ENCODE peak calls at places on chromosome 6, in four cellular contexts. One of them, this sample, is unnamed.

GRCh38 chr6:168216741-168217140 is 102.8 kb downstream of the DACT2 start:
- DNase-seq in WTC11: no peak
- DNase-seq in K562: no peak
- DNase-seq in GM12878: no peak
- DNase-seq in this sample: no peak

GRCh38 chr6:55578537-55579363 is at the start of gene HMGCLL1:
- DNase-seq in WTC11: peak
- DNase-seq in K562: no peak
- DNase-seq in GM12878: no peak
- DNase-seq in this sample: no peak

GRCh38 chr6:100704941-100705340 is 176.2 kb downstream of the ASCC3 start:
- DNase-seq in WTC11: no peak
- DNase-seq in K562: no peak
- DNase-seq in GM12878: no peak
- DNase-seq in this sample: no peak

GRCh38 chr6:127914240-127914639 is 13.4 kb upstream of the THEMIS start:
- DNase-seq in WTC11: no peak
- DNase-seq in K562: no peak
- DNase-seq in GM12878: no peak
- DNase-seq in this sample: no peak

GRCh38 chr6:158630944-158631616 is 13.5 kb downstream of the DYNLT1 start:
- DNase-seq in WTC11: no peak
- DNase-seq in K562: no peak
- DNase-seq in GM12878: no peak
- DNase-seq in this sample: no peak

GRCh38 chr6:123715243-123715863 is 78.6 kb upstream of the TRDN start:
- DNase-seq in WTC11: no peak
- DNase-seq in K562: peak
- DNase-seq in GM12878: no peak
- DNase-seq in this sample: peak

GRCh38 chr6:37882724-37883413 is 63.3 kb downstream of the ZFAND3 start:
- DNase-seq in WTC11: no peak
- DNase-seq in K562: no peak
- DNase-seq in GM12878: no peak
- DNase-seq in this sample: peak

GRCh38 chr6:109055771-109056235 is 38.8 kb downstream of the SESN1 start:
- DNase-seq in WTC11: no peak
- DNase-seq in K562: no peak
- DNase-seq in GM12878: no peak
- DNase-seq in this sample: no peak

GRCh38 chr6:16332175-16332542 is 93.8 kb downstream of the GMPR start:
- DNase-seq in WTC11: peak
- DNase-seq in K562: peak
- DNase-seq in GM12878: peak
- DNase-seq in this sample: peak

GRCh38 chr6:81171991-81172740 is 580.3 kb downstream of the TENT5A start:
- DNase-seq in WTC11: no peak
- DNase-seq in K562: no peak
- DNase-seq in GM12878: no peak
- DNase-seq in this sample: no peak

GRCh38 chr6:131372535-131372934 is 200.5 kb upstream of the ARG1 start:
- DNase-seq in WTC11: no peak
- DNase-seq in K562: no peak
- DNase-seq in GM12878: no peak
- DNase-seq in this sample: no peak

GRCh38 chr6:85866373-85866740 is 223.7 kb upstream of the SYNCRIP start:
- DNase-seq in WTC11: no peak
- DNase-seq in K562: no peak
- DNase-seq in GM12878: no peak
- DNase-seq in this sample: no peak

GRCh38 chr6:119077643-119078448 is 618 bp downstream of the FAM184A start:
- DNase-seq in WTC11: peak
- DNase-seq in K562: peak
- DNase-seq in GM12878: no peak
- DNase-seq in this sample: peak

GRCh38 chr6:41655706-41656668 is 17.7 kb downstream of the MDFI start:
- DNase-seq in WTC11: no peak
- DNase-seq in K562: no peak
- DNase-seq in GM12878: no peak
- DNase-seq in this sample: no peak

GRCh38 chr6:3706547-3707467 is 44.7 kb downstream of the PXDC1 start:
- DNase-seq in WTC11: no peak
- DNase-seq in K562: no peak
- DNase-seq in GM12878: no peak
- DNase-seq in this sample: no peak

GRCh38 chr6:56244089-56244488 is 3.3 kb downstream of the COL21A1 start:
- DNase-seq in WTC11: no peak
- DNase-seq in K562: no peak
- DNase-seq in GM12878: no peak
- DNase-seq in this sample: no peak

GRCh38 chr6:158414900-158415299 is 102.6 kb downstream of the TULP4 start:
- DNase-seq in WTC11: no peak
- DNase-seq in K562: no peak
- DNase-seq in GM12878: no peak
- DNase-seq in this sample: no peak

GRCh38 chr6:80425089-80425823 is 318.8 kb downstream of the BCKDHB start:
- DNase-seq in WTC11: no peak
- DNase-seq in K562: no peak
- DNase-seq in GM12878: no peak
- DNase-seq in this sample: no peak

GRCh38 chr6:138559153-138559552 is 59.9 kb upstream of the NHSL1 start:
- DNase-seq in WTC11: no peak
- DNase-seq in K562: no peak
- DNase-seq in GM12878: no peak
- DNase-seq in this sample: no peak

GRCh38 chr6:159080217-159080976 is 35.6 kb upstream of the TAGAP start:
- DNase-seq in WTC11: no peak
- DNase-seq in K562: no peak
- DNase-seq in GM12878: no peak
- DNase-seq in this sample: no peak

GRCh38 chr6:73309784-73310502 is 44.1 kb downstream of the DPPA5 start:
- DNase-seq in WTC11: peak
- DNase-seq in K562: peak
- DNase-seq in GM12878: no peak
- DNase-seq in this sample: no peak

GRCh38 chr6:116405663-116406329 is 35.0 kb downstream of the DSE start:
- DNase-seq in WTC11: peak
- DNase-seq in K562: peak
- DNase-seq in GM12878: no peak
- DNase-seq in this sample: no peak

GRCh38 chr6:105522626-105523322 is 119.9 kb upstream of the PREP start:
- DNase-seq in WTC11: no peak
- DNase-seq in K562: peak
- DNase-seq in GM12878: no peak
- DNase-seq in this sample: no peak

GRCh38 chr6:11805259-11806053 is 26.9 kb upstream of the ADTRP start:
- DNase-seq in WTC11: peak
- DNase-seq in K562: peak
- DNase-seq in GM12878: no peak
- DNase-seq in this sample: no peak

GRCh38 chr6:101110814-101111213 is 229.7 kb upstream of the ASCC3 start:
- DNase-seq in WTC11: no peak
- DNase-seq in K562: no peak
- DNase-seq in GM12878: no peak
- DNase-seq in this sample: no peak

GRCh38 chr6:121965739-121966138 is 433.7 kb upstream of the HSF2 start:
- DNase-seq in WTC11: no peak
- DNase-seq in K562: no peak
- DNase-seq in GM12878: no peak
- DNase-seq in this sample: no peak

DNA sequence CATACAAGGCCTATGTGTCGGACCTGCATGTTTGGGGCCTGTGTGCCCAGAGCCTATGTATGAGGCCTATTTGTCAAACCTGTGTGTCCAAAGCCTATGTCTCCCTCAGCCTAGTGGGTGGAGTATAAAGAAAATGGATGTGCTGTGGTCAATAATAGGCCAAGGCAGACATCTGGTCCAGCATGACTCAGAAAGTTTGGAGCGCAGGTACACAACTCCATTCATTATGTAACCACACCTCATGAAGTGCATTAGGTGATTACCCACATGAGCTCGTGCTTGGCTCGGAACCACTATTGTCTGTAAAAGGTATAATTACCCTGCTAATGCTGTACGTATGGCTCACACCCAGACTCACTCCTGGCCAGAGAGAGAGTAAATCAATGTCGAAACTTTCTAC is 302.4 kb upstream of the POU3F2 start:
- DNase-seq in WTC11: no peak
- DNase-seq in K562: no peak
- DNase-seq in GM12878: no peak
- DNase-seq in this sample: no peak
- TF ChIP-seq TCF7 in WTC11: no peak
- TF ChIP-seq TCF7 in K562: no peak
- TF ChIP-seq TCF7 in GM12878: no peak
- TF ChIP-seq TCF7 in this sample: no peak

GRCh38 chr6:152371775-152372174 is 265.4 kb downstream of the SYNE1 start:
- DNase-seq in WTC11: no peak
- DNase-seq in K562: no peak
- DNase-seq in GM12878: no peak
- DNase-seq in this sample: no peak

GRCh38 chr6:152364846-152365245 is 272.3 kb downstream of the SYNE1 start:
- DNase-seq in WTC11: no peak
- DNase-seq in K562: no peak
- DNase-seq in GM12878: no peak
- DNase-seq in this sample: no peak

GRCh38 chr6:152372945-152373344 is 264.2 kb downstream of the SYNE1 start:
- DNase-seq in WTC11: no peak
- DNase-seq in K562: no peak
- DNase-seq in GM12878: no peak
- DNase-seq in this sample: no peak

GRCh38 chr6:152368761-152369624 is 268.2 kb downstream of the SYNE1 start:
- DNase-seq in WTC11: no peak
- DNase-seq in K562: no peak
- DNase-seq in GM12878: no peak
- DNase-seq in this sample: no peak
- TF ChIP-seq ATF2 in WTC11: no peak
- TF ChIP-seq ATF2 in K562: no peak
- TF ChIP-seq ATF2 in GM12878: no peak
- TF ChIP-seq ATF2 in this sample: no peak

DNA sequence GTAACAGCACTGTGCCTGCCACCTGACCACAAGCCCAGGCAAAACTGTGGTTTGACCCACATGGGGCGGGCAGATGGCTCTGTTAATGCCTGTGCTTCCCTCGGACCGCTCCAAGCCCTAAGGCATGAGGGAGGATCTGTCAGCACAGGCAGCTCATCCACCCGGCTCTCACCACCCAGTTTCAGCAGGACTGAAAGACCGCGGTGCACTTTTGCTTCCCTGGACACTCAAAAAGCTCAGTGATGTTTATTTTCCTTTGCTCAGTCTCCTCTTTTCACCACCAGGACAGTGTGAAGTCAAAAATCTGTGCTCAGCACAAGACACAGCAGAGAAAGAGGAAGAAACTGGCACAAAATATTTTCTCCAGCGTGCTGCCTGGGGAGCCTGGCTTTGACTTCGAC is 441.9 kb upstream of the JARID2 start:
- DNase-seq in WTC11: no peak
- DNase-seq in K562: no peak
- DNase-seq in GM12878: no peak
- DNase-seq in this sample: no peak
- TF ChIP-seq TCF7 in WTC11: no peak
- TF ChIP-seq TCF7 in K562: no peak
- TF ChIP-seq TCF7 in GM12878: no peak
- TF ChIP-seq TCF7 in this sample: no peak

GRCh38 chr6:20350215-20350614 is 51.5 kb upstream of the E2F3 start:
- DNase-seq in WTC11: no peak
- DNase-seq in K562: no peak
- DNase-seq in GM12878: no peak
- DNase-seq in this sample: no peak
- TF ChIP-seq ATF2 in WTC11: no peak
- TF ChIP-seq ATF2 in K562: no peak
- TF ChIP-seq ATF2 in GM12878: no peak
- TF ChIP-seq ATF2 in this sample: no peak

GRCh38 chr6:7566617-7567173 is 23.3 kb upstream of the SNRNP48 start:
- DNase-seq in WTC11: no peak
- DNase-seq in K562: no peak
- DNase-seq in GM12878: no peak
- DNase-seq in this sample: no peak
- TF ChIP-seq TCF7 in WTC11: no peak
- TF ChIP-seq TCF7 in K562: no peak
- TF ChIP-seq TCF7 in GM12878: no peak
- TF ChIP-seq TCF7 in this sample: no peak

DNA sequence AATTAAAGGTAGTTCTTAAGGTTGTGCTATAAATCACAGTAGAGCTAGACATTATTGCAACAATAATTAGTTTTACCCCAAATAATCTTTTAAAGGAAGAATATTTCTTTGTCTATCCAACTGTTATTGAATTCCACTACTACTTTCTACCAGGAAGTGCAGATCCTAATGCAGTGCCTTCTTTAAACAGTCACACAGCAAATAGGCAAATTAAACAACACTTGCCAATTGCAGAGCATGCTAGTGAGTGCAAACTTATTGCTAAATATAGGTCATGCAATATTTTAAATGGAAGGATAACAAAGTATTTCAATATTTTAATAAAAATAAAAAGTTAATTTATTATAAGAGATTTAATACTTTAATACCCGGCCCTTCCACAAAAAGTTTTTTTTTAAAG is 107.3 kb upstream of the BCLAF1 start:
- DNase-seq in WTC11: no peak
- DNase-seq in K562: no peak
- DNase-seq in GM12878: no peak
- DNase-seq in this sample: no peak
- TF ChIP-seq ATF2 in WTC11: no peak
- TF ChIP-seq ATF2 in K562: no peak
- TF ChIP-seq ATF2 in GM12878: no peak
- TF ChIP-seq ATF2 in this sample: no peak

GRCh38 chr6:42907336-42907735 is 8.5 kb upstream of the PTCRA start:
- DNase-seq in WTC11: no peak
- DNase-seq in K562: no peak
- DNase-seq in GM12878: no peak
- DNase-seq in this sample: no peak
- TF ChIP-seq TCF7 in WTC11: no peak
- TF ChIP-seq TCF7 in K562: no peak
- TF ChIP-seq TCF7 in GM12878: no peak
- TF ChIP-seq TCF7 in this sample: no peak

DNA sequence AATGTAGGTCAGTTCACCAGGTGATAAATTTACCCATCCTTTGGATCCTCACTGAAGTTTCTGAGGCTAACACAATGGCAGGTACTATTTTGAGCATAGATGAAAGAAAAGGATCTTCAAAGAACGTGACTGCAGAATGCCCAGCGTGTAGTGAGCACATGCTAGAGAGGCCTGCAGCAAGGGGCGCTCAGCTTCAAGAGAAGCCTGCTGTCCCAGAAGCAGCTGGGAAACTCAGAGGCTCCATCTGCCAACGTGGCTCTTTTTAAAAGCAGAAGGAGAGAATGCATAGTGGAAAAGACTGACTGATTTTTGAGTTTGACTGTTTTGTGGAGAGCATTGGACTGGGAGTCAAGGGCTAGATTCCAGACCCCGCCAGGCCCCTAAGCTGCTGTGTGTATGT is 57.5 kb downstream of the CD83 start:
- DNase-seq in WTC11: no peak
- DNase-seq in K562: no peak
- DNase-seq in GM12878: no peak
- DNase-seq in this sample: no peak
- TF ChIP-seq ATF2 in WTC11: no peak
- TF ChIP-seq ATF2 in K562: no peak
- TF ChIP-seq ATF2 in GM12878: no peak
- TF ChIP-seq ATF2 in this sample: no peak